ENCODE peak calls at places on chromosomes 5 and 9, in four cellular contexts. U is psoas muscle, H is HAP-1, V is IMR-90. I is an unnamed sample.

GRCh38 chr5:174698156-174698555 is 26.2 kb upstream of the MSX2 start:
- DNase-seq in U (no peak), H (no peak), V (no peak), I (no peak)

GRCh38 chr5:13921573-13921972 is 22.9 kb downstream of the DNAH5 start:
- DNase-seq in U (no peak), H (no peak), V (peak; percentile 67), I (no peak)

GRCh38 chr5:83974151-83974822 is 253.6 kb upstream of the HAPLN1 start:
- DNase-seq in U (no peak), H (peak; percentile 41), V (peak; percentile 3), I (peak; percentile 5)

GRCh38 chr5:120684749-120685415 is 220.8 kb downstream of the PRR16 start:
- DNase-seq in U (no peak), H (peak; percentile 41), V (peak; percentile 12), I (no peak)

GRCh38 chr5:150409638-150410523 is 2.8 kb downstream of the CD74 start:
- DNase-seq in U (peak; percentile 77), H (peak; percentile 86), V (peak; percentile 88), I (peak; percentile 85)

GRCh38 chr5:56763711-56764466 is 51.5 kb upstream of the MAP3K1 start:
- DNase-seq in U (no peak), H (no peak), V (peak; percentile 65), I (peak; percentile 98)

GRCh38 chr9:121360975-121361374 is 9.1 kb downstream of the STOM start:
- DNase-seq in U (no peak), H (no peak), V (peak; percentile 92), I (no peak)

GRCh38 chr5:174424219-174425053 is 299.9 kb upstream of the MSX2 start:
- DNase-seq in U (no peak), H (no peak), V (no peak), I (no peak)

GRCh38 chr5:66558562-66558961 is 37.6 kb upstream of the MAST4 start:
- DNase-seq in U (no peak), H (no peak), V (no peak), I (no peak)

GRCh38 chr5:9544502-9545300 is 1.2 kb downstream of the SEMA5A start:
- DNase-seq in U (peak; percentile 87), H (peak; percentile 71), V (peak; percentile 80), I (peak; percentile 85)

GRCh38 chr5:172178301-172179031 is 9.6 kb downstream of the STK10 start:
- DNase-seq in U (no peak), H (no peak), V (no peak), I (no peak)

GRCh38 chr9:132260846-132261245 is 93.9 kb downstream of the SETX start:
- DNase-seq in U (no peak), H (no peak), V (no peak), I (peak; percentile 82)

GRCh38 chr5:166320923-166321480 is 1970.4 kb upstream of the WWC1 start:
- DNase-seq in U (no peak), H (peak; percentile 91), V (no peak), I (no peak)
- H3K9me3 ChIP-seq in U (no peaks in the 10 kb centered on the region), H (no peaks in the 10 kb centered on the region), V (peaks cover 16% of the 10 kb centered on the region), I (no peaks in the 10 kb centered on the region)

GRCh38 chr9:127872492-127873222 is 4.8 kb downstream of the AK1 start:
- DNase-seq in U (no peak), H (no peak), V (no peak), I (no peak)

GRCh38 chr9:127869310-127870152 is 7.9 kb downstream of the AK1 start:
- DNase-seq in U (peak; percentile 96), H (peak; percentile 58), V (peak; percentile 67), I (peak; percentile 84)

GRCh38 chr9:127873223-127873691 is 4.2 kb downstream of the AK1 start:
- DNase-seq in U (no peak), H (no peak), V (no peak), I (no peak)

GRCh38 chr9:127870887-127871286 is 6.6 kb downstream of the AK1 start:
- DNase-seq in U (no peak), H (no peak), V (no peak), I (no peak)

GRCh38 chr9:127871531-127871930 is 5.9 kb downstream of the AK1 start:
- DNase-seq in U (no peak), H (no peak), V (no peak), I (no peak)
- H3K4me1 ChIP-seq in U (peaks cover 38% of the 10 kb centered on the region), H (no peaks in the 10 kb centered on the region), V (peaks cover 14% of the 10 kb centered on the region), I (peaks cover 32% of the 10 kb centered on the region)

DNA sequence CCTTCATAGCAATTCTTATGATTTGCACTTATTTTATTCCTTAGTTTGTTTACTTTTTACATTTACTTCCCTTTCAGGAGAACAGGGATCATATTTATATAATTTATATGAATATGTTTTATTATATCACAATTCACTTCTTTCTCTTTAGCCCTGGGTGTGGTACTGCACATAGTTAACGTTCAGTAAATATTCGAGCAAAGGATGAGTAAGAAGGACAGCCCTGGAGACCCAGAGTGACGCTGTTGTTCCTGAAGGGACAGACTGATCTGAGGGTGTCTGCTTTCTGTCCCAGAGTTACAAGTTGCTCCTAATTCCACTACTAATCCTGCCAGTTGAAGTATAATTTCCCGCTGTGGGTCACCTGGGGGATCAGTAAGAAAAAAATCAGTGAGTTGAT is 366.1 kb downstream of the DMRT2 start:
- DNase-seq in U (no peak), H (no peak), V (no peak), I (no peak)
- H3K9me3 ChIP-seq in U (no peaks in the 10 kb centered on the region), H (no peaks in the 10 kb centered on the region), V (peaks cover 6% of the 10 kb centered on the region), I (no peaks in the 10 kb centered on the region)

DNA sequence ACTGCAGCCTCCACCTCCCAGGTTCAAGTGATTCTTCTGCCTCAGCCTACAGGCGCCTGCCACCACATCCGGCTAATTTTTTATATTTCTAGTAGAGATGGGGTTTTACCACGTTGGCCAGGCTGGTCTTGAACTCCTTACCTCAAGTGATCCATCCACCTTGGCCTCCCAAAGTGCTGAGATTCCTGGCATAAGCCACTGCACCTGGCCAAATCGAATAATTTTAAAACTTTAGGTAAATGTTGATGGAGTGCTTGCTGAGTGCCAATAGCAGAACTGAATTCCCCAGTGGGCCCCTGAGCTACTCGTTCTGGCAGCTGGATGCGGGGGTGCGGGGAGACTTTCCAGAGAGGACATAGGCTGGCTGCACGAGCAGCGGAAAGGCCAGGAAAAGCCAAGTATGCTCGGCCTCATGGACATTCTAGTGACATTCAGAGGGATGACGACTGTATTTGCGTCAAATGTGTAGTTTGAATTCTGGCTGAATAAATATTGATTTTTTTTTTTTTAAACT is 16.8 kb downstream of the TRAF2 start:
- DNase-seq in U (no peak), H (no peak), V (no peak), I (peak; percentile 75)
- H3K4me1 ChIP-seq in U (peaks cover 25% of the 10 kb centered on the region), H (no peaks in the 10 kb centered on the region), V (peaks cover 15% of the 10 kb centered on the region), I (peaks cover 38% of the 10 kb centered on the region)

DNA sequence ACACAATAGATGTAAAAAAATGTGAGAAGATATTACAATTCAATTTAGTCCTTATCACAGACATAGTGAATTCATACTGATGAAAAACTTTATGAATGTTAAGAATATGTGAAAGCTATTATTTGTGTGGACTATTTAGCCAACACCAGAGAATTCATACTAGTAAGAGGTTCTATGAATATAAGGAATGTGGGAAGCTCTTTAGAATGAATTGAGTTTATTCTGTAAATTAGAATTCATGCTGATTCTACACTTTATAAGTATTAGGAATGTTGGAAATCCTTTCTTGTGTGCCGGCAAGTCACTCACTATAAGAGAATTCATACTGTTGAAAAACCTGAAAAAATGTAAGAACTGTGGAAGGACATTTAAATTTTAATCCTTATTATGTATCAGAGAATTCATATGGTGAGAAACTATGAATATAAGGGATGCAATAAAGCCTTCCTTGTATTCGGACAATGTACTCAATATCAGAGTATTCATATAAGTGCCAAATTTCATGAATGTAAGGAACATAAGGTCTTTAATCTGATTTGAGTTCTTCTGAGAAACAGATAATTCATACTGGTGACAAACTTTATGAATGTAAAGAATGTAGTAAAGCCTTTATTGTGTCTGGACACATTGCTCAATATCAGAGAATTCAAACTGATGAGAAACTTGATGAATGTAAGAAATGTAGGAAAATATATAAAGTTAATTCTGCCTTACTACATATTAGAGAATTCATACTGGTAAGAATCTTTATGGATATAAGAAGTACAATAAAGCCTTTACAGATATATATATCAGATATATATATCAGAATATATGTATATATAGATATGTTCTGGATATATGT is 21.5 kb upstream of the PCDHA1 start:
- DNase-seq in U (no peak), H (no peak), V (no peak), I (no peak)
- H3K9me3 ChIP-seq in U (peaks cover 84% of the 10 kb centered on the region), H (peaks cover 17% of the 10 kb centered on the region), V (peaks cover 37% of the 10 kb centered on the region), I (no peaks in the 10 kb centered on the region)

GRCh38 chr5:38468202-38468656 is 88.2 kb downstream of the LIFR start:
- DNase-seq in U (peak; percentile 81), H (no peak), V (peak; percentile 97), I (no peak)

GRCh38 chr5:38465702-38466443 is 90.6 kb downstream of the LIFR start:
- DNase-seq in U (no peak), H (no peak), V (no peak), I (no peak)

GRCh38 chr5:38465045-38465444 is 91.4 kb downstream of the LIFR start:
- DNase-seq in U (peak; percentile 82), H (no peak), V (peak; percentile 44), I (no peak)

GRCh38 chr5:38467353-38468040 is 88.9 kb downstream of the LIFR start:
- DNase-seq in U (peak; percentile 77), H (no peak), V (peak; percentile 56), I (peak; percentile 60)

GRCh38 chr5:38466444-38467189 is 89.8 kb downstream of the LIFR start:
- DNase-seq in U (peak; percentile 96), H (no peak), V (no peak), I (peak; percentile 55)
- H3K4me1 ChIP-seq in U (peaks cover 70% of the 10 kb centered on the region), H (no peaks in the 10 kb centered on the region), V (peaks cover 49% of the 10 kb centered on the region), I (peaks cover 31% of the 10 kb centered on the region)

GRCh38 chr5:102700126-102700851 is 54.8 kb upstream of the PAM start:
- DNase-seq in U (no peak), H (no peak), V (no peak), I (no peak)

GRCh38 chr5:102701748-102702147 is 53.4 kb upstream of the PAM start:
- DNase-seq in U (no peak), H (peak; percentile 10), V (no peak), I (no peak)

DNA sequence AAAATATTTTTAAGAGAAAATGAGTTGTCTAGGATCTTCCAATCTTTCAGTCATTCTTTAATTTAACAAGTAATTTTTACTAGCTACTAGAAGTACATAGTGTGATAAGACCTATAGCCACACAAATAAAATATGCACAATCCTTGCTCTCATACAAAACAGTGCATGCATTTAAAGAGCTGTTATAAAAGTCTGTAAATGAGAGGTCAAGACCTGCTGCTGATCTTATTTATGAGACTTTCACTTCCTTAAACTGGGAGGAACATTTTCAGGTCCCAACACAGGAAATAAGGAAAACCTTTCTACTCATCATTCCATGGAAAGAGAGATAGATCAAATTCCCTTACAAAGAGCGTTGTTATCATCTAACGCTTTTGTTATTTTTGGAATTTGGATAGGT is 54.2 kb upstream of the PAM start:
- DNase-seq in U (no peak), H (no peak), V (no peak), I (no peak)
- H3K9me3 ChIP-seq in U (no peaks in the 10 kb centered on the region), H (no peaks in the 10 kb centered on the region), V (no peaks in the 10 kb centered on the region), I (no peaks in the 10 kb centered on the region)

DNA sequence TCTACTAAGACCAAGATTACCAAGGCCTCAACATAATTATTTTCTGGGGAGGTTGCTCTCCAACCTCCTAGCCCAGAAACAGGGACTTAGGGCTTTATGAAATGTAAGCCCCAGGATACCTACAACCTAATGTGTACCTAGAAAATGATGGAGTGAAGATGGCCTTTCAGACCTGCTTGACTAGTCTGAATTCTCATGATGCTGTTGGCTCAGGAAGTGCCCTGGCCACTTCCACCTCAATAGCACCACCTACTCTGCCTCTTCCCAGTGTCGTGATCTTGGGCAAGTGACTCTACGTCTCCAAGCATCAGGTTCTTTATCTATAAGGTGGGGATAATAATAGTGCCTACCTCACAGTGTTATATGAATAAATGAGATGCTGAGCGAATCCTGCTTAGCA is 57.9 kb upstream of the GARNL3 start:
- DNase-seq in U (no peak), H (no peak), V (no peak), I (no peak)
- H3K4me1 ChIP-seq in U (peaks cover 23% of the 10 kb centered on the region), H (no peaks in the 10 kb centered on the region), V (peaks cover 2% of the 10 kb centered on the region), I (no peaks in the 10 kb centered on the region)